ENCODE peak calls at places on chromosomes 2 and 18, in five cellular contexts. M is A549, B is mesendoderm, T is GM23248, D is neural progenitor cell. A is an unnamed sample.

GRCh38 chr2:162210385-162210784 is 32.9 kb downstream of the FAP start:
- DNase-seq in M (no peak), B (no peak), T (peak; percentile 46), D (no peak), A (no peak)

GRCh38 chr2:151439127-151439526 is 29.4 kb downstream of the RIF1 start:
- DNase-seq in M (no peak), B (no peak), T (no peak), D (no peak), A (no peak)

GRCh38 chr2:38261569-38262513 is 115.2 kb downstream of the ATL2 start:
- DNase-seq in M (no peak), B (no peak), T (no peak), D (peak; percentile 4), A (no peak)

GRCh38 chr2:31112544-31112943 is 25.7 kb downstream of the GALNT14 start:
- DNase-seq in M (no peak), B (no peak), T (no peak), D (no peak), A (no peak)

GRCh38 chr2:6948081-6949008 is 31.1 kb downstream of the RNF144A start:
- DNase-seq in M (no peak), B (no peak), T (no peak), D (no peak), A (no peak)

GRCh38 chr2:236047176-236047575 is 121.0 kb downstream of the GBX2 start:
- DNase-seq in M (no peak), B (no peak), T (no peak), D (no peak), A (no peak)

GRCh38 chr2:28400921-28401320 is 8.3 kb downstream of the FOSL2 start:
- DNase-seq in M (no peak), B (no peak), T (no peak), D (no peak), A (no peak)

GRCh38 chr2:233358864-233359386 is 4.6 kb downstream of the DGKD start:
- DNase-seq in M (no peak), B (no peak), T (no peak), D (no peak), A (no peak)

GRCh38 chr18:58544616-58545337 is 84.1 kb downstream of the ALPK2 start:
- DNase-seq in M (no peak), B (no peak), T (no peak), D (no peak), A (no peak)

GRCh38 chr2:241659150-241659739 is 21.8 kb downstream of the ATG4B start:
- DNase-seq in M (peak; percentile 82), B (peak; percentile 80), T (peak; percentile 77), D (peak; percentile 61), A (peak; percentile 49)

GRCh38 chr2:69830045-69830905 is 815 bp downstream of the GMCL1 start:
- DNase-seq in M (peak; percentile 43), B (peak; percentile 46), T (peak; percentile 59), D (peak; percentile 61), A (peak; percentile 44)

GRCh38 chr2:230985519-230986231 is 10.2 kb upstream of the SPATA3 start:
- DNase-seq in M (no peak), B (no peak), T (no peak), D (no peak), A (no peak)

GRCh38 chr18:6411367-6411766 is 3.3 kb downstream of the L3MBTL4 start:
- DNase-seq in M (no peak), B (no peak), T (no peak), D (no peak), A (no peak)

GRCh38 chr2:60440080-60440753 is 113.2 kb downstream of the BCL11A start:
- DNase-seq in M (no peak), B (no peak), T (no peak), D (no peak), A (no peak)

GRCh38 chr2:181770145-181770544 is 89.8 kb upstream of the NEUROD1 start:
- DNase-seq in M (no peak), B (no peak), T (peak; percentile 51), D (no peak), A (peak; percentile 92)

GRCh38 chr2:181762848-181763247 is 82.5 kb upstream of the NEUROD1 start:
- DNase-seq in M (no peak), B (no peak), T (no peak), D (no peak), A (no peak)

GRCh38 chr2:181764095-181764963 is 84.0 kb upstream of the NEUROD1 start:
- DNase-seq in M (no peak), B (peak; percentile 86), T (no peak), D (peak; percentile 44), A (no peak)

GRCh38 chr2:181763423-181763822 is 83.1 kb upstream of the NEUROD1 start:
- DNase-seq in M (no peak), B (no peak), T (no peak), D (no peak), A (no peak)

GRCh38 chr2:181766129-181766528 is 85.8 kb upstream of the NEUROD1 start:
- DNase-seq in M (no peak), B (no peak), T (no peak), D (no peak), A (peak; percentile 46)
- H3K4me2 ChIP-seq in M (no peak overlapping the region), B (no peak overlapping the region), T (no peak overlapping the region), D (no peak overlapping the region), A (no peak overlapping the region)

GRCh38 chr18:56115072-56116038 is 523.0 kb downstream of the TXNL1 start:
- DNase-seq in M (no peak), B (no peak), T (no peak), D (no peak), A (no peak)
- H3K4me2 ChIP-seq in M (no peak overlapping the region), B (no peak overlapping the region), T (no peak overlapping the region), D (no peak overlapping the region), A (no peak overlapping the region)

GRCh38 chr18:79805211-79805862 is 7.6 kb downstream of the KCNG2 start:
- DNase-seq in M (no peak), B (no peak), T (no peak), D (no peak), A (no peak)
- H3K4me2 ChIP-seq in M (no peak overlapping the region), B (no peak overlapping the region), T (no peak overlapping the region), D (no peak overlapping the region), A (no peak overlapping the region)

GRCh38 chr2:163997466-163997865 is 261.7 kb upstream of the FIGN start:
- DNase-seq in M (no peak), B (no peak), T (no peak), D (no peak), A (no peak)
- H3K4me2 ChIP-seq in M (no peak overlapping the region), B (no peak overlapping the region), T (no peak overlapping the region), D (no peak overlapping the region), A (no peak overlapping the region)

GRCh38 chr2:200741468-200742202 is 70.1 kb upstream of the BZW1 start:
- DNase-seq in M (peak; percentile 21), B (peak; percentile 26), T (peak; percentile 14), D (peak; percentile 14), A (peak; percentile 60)

GRCh38 chr2:200744252-200744651 is 67.5 kb upstream of the BZW1 start:
- DNase-seq in M (no peak), B (no peak), T (no peak), D (no peak), A (no peak)

GRCh38 chr2:200738590-200738989 is 73.1 kb upstream of the BZW1 start:
- DNase-seq in M (no peak), B (no peak), T (no peak), D (no peak), A (no peak)

GRCh38 chr2:200740907-200741306 is 70.8 kb upstream of the BZW1 start:
- DNase-seq in M (no peak), B (no peak), T (no peak), D (no peak), A (no peak)

GRCh38 chr2:200742426-200742825 is 69.3 kb upstream of the BZW1 start:
- DNase-seq in M (no peak), B (no peak), T (peak; percentile 62), D (no peak), A (no peak)
- H3K4me2 ChIP-seq in M (no peak overlapping the region), B (no peak overlapping the region), T (peak overlapping the region; percentile 15), D (no peak overlapping the region), A (no peak overlapping the region)

DNA sequence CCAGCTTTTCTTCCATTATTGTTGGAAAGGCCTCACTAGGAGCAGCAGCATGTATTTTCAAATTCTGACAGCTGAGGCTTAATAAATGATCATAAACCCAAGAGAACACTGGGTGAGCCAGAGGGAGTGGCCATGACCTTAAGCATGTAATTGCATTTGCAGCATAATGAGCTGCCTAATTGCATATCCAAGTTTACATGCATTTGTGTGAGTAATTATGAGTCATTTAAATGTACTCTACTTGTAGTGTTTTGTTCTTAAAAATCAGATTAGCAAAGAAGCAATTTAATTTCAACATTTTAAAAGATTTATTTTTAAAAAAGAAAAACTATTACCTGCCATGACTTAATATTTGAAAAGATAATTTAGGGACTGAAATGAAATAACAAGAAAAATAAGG is 74.8 kb downstream of the NOL10 start:
- DNase-seq in M (no peak), B (no peak), T (peak; percentile 48), D (no peak), A (no peak)
- H3K4me2 ChIP-seq in M (no peak overlapping the region), B (no peak overlapping the region), T (peak overlapping the region; percentile 25), D (no peak overlapping the region), A (peak overlapping the region; percentile 50)